ENCODE peak calls at places on chromosomes 4 and X, in six cellular contexts. F is Karpas-422, A is transverse colon, V is AG04450, N is GM23338, C is kidney epithelial cell. I is an unnamed sample. For H3K27me3, the result is how much of the 10 kb centered on the place peaks cover.

GRCh38 chr4:95556460-95556859 is 7.7 kb upstream of the UNC5C start:
- DNase-seq in F (no peak), A (no peak), V (no peak), N (no peak), C (peak), I (no peak)

GRCh38 chr4:80336582-80336981 is 1.1 kb downstream of the CFAP299 start:
- DNase-seq in F (peak), A (peak), V (no peak), N (peak), C (peak), I (no peak)

GRCh38 chrX:107673933-107674479 is 45.7 kb downstream of the PRPS1 start:
- DNase-seq in F (peak), A (peak), V (no peak), N (peak), C (no peak), I (peak)

GRCh38 chrX:13829995-13830394 is 13.1 kb upstream of the GPM6B start:
- DNase-seq in F (no peak), A (no peak), V (no peak), N (no peak), C (no peak), I (no peak)

GRCh38 chrX:20374450-20374849 is 107.7 kb upstream of the RPS6KA3 start:
- DNase-seq in F (no peak), A (no peak), V (no peak), N (no peak), C (no peak), I (no peak)

GRCh38 chr4:60683953-60684352 is 516.2 kb upstream of the ADGRL3 start:
- DNase-seq in F (no peak), A (no peak), V (peak), N (no peak), C (no peak), I (no peak)

GRCh38 chrX:72306851-72307645 is 1.3 kb upstream of the CITED1 start:
- DNase-seq in F (no peak), A (peak), V (peak), N (peak), C (peak), I (peak)

GRCh38 chrX:38061335-38061734 is 55.0 kb downstream of the SYTL5 start:
- DNase-seq in F (no peak), A (no peak), V (no peak), N (peak), C (no peak), I (peak)

GRCh38 chr4:1537410-1538095 is 131.3 kb upstream of the NKX1-1 start:
- DNase-seq in F (no peak), A (no peak), V (no peak), N (no peak), C (no peak), I (no peak)

GRCh38 chr4:152500798-152501434 is 35.0 kb downstream of the FBXW7 start:
- DNase-seq in F (peak), A (peak), V (peak), N (peak), C (peak), I (peak)

GRCh38 chrX:154411981-154412340 is 622 bp downstream of the TAFAZZIN start:
- DNase-seq in F (peak), A (peak), V (no peak), N (peak), C (no peak), I (peak)

GRCh38 chrX:15856580-15856979 is 2.0 kb upstream of the AP1S2 start:
- DNase-seq in F (no peak), A (no peak), V (no peak), N (no peak), C (no peak), I (no peak)

DNA sequence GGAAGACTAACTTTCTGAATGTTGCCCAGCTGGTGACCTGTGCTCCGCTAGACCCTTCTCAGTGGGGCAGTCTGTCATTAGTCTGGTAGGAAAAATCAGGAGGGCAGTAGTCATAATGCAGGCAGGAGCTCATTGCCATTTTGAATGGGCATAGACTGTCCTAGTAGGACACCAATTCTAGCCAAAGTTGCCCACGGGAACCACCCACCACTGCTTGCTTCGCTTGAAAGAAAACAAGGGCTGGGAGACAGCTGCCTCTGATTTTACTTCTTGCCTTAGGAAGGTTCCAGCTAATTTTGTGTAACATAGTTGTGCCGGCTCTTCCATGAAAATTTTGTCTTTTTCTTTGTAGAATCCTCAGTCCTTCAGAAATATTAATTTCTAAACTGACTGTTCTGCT is 23.3 kb downstream of the HOPX start:
- DNase-seq in F (no peak), A (no peak), V (no peak), N (no peak), C (no peak), I (no peak)
- H3K27me3 ChIP-seq in F (under half), A (half or more), V (under half), N (half or more), C (under half), I (half or more)

DNA sequence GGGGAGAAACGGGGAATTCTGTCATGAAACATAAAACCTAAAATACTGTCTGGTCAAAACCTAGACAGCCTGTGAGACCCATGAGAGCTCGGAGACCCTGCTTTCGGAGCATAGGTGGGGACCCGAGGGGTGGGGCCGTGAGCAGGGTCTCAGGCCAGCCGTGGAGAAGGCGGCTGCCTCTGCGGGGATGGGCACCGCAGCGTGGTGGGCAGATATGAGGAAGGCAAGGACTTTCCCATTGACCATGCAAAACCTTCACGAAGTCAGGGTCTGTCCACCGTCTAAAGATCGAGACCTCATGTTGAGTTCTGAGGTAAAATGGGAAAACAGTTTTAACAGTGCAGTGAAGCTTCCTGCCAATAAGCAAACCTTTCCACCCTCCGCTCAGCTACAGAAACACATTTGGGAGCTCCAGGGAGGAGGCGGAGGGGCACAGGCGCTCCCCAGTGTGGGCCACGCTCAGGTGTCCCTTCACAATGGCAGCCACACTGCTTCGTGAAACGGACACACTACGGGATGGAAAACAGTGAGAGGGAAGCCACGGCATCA is 74.4 kb downstream of the SORBS2 start:
- DNase-seq in F (no peak), A (no peak), V (no peak), N (no peak), C (no peak), I (no peak)
- H3K4me3 ChIP-seq in F (no peak), A (no peak), V (no peak), N (no peak), C (no peak), I (no peak)

GRCh38 chr4:158219623-158220022 is 9.3 kb downstream of the TMEM144 start:
- DNase-seq in F (no peak), A (no peak), V (no peak), N (no peak), C (no peak), I (no peak)
- H3K27me3 ChIP-seq in F (under half), A (under half), V (under half), N (under half), C (under half), I (under half)

GRCh38 chr4:142194905-142195304 is 558.5 kb downstream of the IL15 start:
- DNase-seq in F (no peak), A (no peak), V (no peak), N (no peak), C (no peak), I (peak)

DNA sequence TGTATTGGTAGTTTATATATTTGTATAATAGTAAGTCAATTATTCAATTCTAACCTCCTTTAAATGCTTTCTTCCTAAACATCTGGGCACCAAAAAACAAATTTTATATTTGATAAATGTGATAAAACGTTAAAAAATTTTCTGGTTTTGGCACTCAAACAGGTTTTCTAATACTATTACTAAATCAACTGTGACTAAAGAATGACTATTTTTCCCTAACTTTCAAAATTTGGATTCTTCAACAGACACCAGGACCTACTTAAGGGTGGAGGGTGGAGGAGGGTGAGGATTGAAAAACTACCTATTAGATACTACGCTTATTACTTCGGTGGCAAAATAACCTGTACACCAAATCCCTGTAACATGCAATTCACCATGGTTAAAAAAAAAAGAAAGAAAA is 555.5 kb downstream of the IL15 start:
- DNase-seq in F (no peak), A (no peak), V (no peak), N (no peak), C (no peak), I (no peak)
- H3K4me3 ChIP-seq in F (no peak), A (no peak), V (no peak), N (no peak), C (no peak), I (no peak)

DNA sequence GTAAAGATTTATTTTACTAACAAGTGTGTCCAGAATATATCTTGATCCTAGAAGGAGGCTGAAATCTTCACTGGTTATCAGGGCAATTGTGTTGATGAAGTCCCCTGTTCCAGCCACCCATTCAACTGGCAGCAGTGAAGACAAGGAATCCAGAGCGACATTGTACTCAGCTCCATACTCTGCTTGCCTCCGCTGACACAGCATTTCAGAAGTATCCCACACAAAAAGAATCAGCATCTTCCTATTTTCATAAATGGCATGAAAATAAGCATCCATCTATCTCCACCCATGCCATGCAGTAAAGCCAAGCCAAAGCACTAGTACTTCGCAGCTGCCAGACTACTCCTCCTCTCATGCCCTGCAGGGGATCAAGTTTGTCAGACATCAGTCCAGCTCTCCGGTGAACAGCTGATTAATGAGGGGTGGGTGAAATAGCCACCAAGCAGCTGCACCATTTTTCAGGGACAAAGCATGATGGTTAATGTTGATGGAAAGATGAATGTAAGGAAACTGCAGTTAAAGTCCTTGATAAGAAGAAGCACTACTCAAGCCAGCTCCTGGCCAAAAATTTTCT is 54.0 kb downstream of the COL25A1 start:
- DNase-seq in F (no peak), A (no peak), V (no peak), N (no peak), C (no peak), I (no peak)
- H3K27me3 ChIP-seq in F (under half), A (under half), V (under half), N (under half), C (under half), I (under half)

GRCh38 chr4:15215118-15215517 is 212.7 kb upstream of the C1QTNF7 start:
- DNase-seq in F (no peak), A (no peak), V (no peak), N (no peak), C (no peak), I (no peak)
- H3K4me3 ChIP-seq in F (no peak), A (no peak), V (no peak), N (no peak), C (no peak), I (no peak)

DNA sequence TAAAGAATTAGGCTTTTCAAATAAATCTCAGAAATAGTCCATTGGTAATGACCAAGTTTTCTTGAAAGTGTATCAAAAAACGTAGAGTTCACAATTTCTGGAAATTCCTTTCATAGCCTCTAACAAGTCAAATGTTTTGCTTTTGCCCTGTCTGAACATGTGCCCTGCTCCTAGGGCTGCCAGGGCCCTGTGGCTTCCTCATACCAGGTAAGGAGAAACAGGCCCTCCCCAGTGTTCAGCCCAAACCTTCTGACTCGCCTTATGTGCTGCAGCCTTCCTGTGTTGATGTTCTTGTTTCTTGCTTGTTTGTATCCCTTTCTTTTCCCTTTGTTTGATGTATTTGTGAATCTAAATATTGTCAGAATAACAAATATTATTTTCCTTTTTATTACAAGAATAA is 146.1 kb upstream of the PACRGL start:
- DNase-seq in F (no peak), A (no peak), V (no peak), N (no peak), C (no peak), I (no peak)
- H3K27me3 ChIP-seq in F (under half), A (under half), V (under half), N (under half), C (under half), I (under half)

I was measured in A673.